ENCODE peak calls at places on chromosomes 13 and 19, in four cellular contexts. One of them, this sample, is unnamed.

GRCh38 chr13:113117335-113117872 is 5.2 kb upstream of the F10 start:
- DNase-seq in left ventricle myocardium inferior: no peak
- DNase-seq in caudate nucleus: no peak
- DNase-seq in cardiac muscle cell: no peak
- DNase-seq in this sample: no peak

GRCh38 chr13:20716951-20717350 is 13.5 kb downstream of the IL17D start:
- DNase-seq in left ventricle myocardium inferior: no peak
- DNase-seq in caudate nucleus: no peak
- DNase-seq in cardiac muscle cell: no peak
- DNase-seq in this sample: no peak

GRCh38 chr19:44848036-44848804 is 2.1 kb downstream of the NECTIN2 start:
- DNase-seq in left ventricle myocardium inferior: no peak
- DNase-seq in caudate nucleus: no peak
- DNase-seq in cardiac muscle cell: peak
- DNase-seq in this sample: no peak

GRCh38 chr19:48400018-48400742 is 6.7 kb downstream of the GRIN2D start:
- DNase-seq in left ventricle myocardium inferior: peak
- DNase-seq in caudate nucleus: no peak
- DNase-seq in cardiac muscle cell: peak
- DNase-seq in this sample: no peak

GRCh38 chr13:113630804-113631203 is 27.2 kb downstream of the ATP4B start:
- DNase-seq in left ventricle myocardium inferior: peak
- DNase-seq in caudate nucleus: no peak
- DNase-seq in cardiac muscle cell: no peak
- DNase-seq in this sample: no peak

GRCh38 chr13:33188093-33188882 is 97.3 kb downstream of the STARD13 start:
- DNase-seq in left ventricle myocardium inferior: no peak
- DNase-seq in caudate nucleus: no peak
- DNase-seq in cardiac muscle cell: peak
- DNase-seq in this sample: no peak

GRCh38 chr19:4600893-4601292 is 38.4 kb upstream of the TNFAIP8L1 start:
- DNase-seq in left ventricle myocardium inferior: no peak
- DNase-seq in caudate nucleus: no peak
- DNase-seq in cardiac muscle cell: no peak
- DNase-seq in this sample: no peak

GRCh38 chr13:100887729-100888151 is 213.1 kb upstream of the TMTC4 start:
- DNase-seq in left ventricle myocardium inferior: no peak
- DNase-seq in caudate nucleus: no peak
- DNase-seq in cardiac muscle cell: peak
- DNase-seq in this sample: no peak

GRCh38 chr19:41111296-41111695 is 2.9 kb upstream of the CYP2F1 start:
- DNase-seq in left ventricle myocardium inferior: no peak
- DNase-seq in caudate nucleus: no peak
- DNase-seq in cardiac muscle cell: no peak
- DNase-seq in this sample: no peak

GRCh38 chr19:41114132-41114531 is at the start of gene CYP2F1:
- DNase-seq in left ventricle myocardium inferior: no peak
- DNase-seq in caudate nucleus: no peak
- DNase-seq in cardiac muscle cell: no peak
- DNase-seq in this sample: no peak

GRCh38 chr19:41111750-41112295 is 2.4 kb upstream of the CYP2F1 start:
- DNase-seq in left ventricle myocardium inferior: no peak
- DNase-seq in caudate nucleus: no peak
- DNase-seq in cardiac muscle cell: no peak
- DNase-seq in this sample: no peak

GRCh38 chr19:41112728-41113290 is 1.4 kb upstream of the CYP2F1 start:
- DNase-seq in left ventricle myocardium inferior: no peak
- DNase-seq in caudate nucleus: no peak
- DNase-seq in cardiac muscle cell: no peak
- DNase-seq in this sample: no peak

GRCh38 chr19:41116261-41116660 is 2.0 kb downstream of the CYP2F1 start:
- DNase-seq in left ventricle myocardium inferior: no peak
- DNase-seq in caudate nucleus: no peak
- DNase-seq in cardiac muscle cell: no peak
- DNase-seq in this sample: no peak
- H3K27ac ChIP-seq in left ventricle myocardium inferior: no peak
- H3K27ac ChIP-seq in caudate nucleus: no peak
- H3K27ac ChIP-seq in cardiac muscle cell: no peak
- H3K27ac ChIP-seq in this sample: no peak

DNA sequence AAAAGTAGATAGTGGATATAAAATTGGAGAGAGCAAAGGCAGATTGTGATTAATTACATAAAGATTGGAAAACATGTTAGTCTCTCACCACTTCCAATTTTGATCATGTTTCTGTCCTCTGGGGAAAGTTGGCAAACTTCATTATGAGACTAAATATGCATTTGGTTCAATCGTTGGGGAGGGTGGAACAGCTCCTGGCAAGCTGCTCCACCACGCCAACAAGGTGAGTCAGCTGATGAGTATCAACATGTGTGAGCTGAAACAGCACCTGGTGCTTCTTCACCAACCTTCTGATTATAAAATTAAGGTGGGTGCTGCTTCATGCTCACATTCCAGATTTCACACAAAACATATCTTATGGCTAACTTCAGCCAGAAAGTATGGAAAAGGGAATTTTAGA is 1784.6 kb downstream of the SLITRK5 start:
- DNase-seq in left ventricle myocardium inferior: no peak
- DNase-seq in caudate nucleus: no peak
- DNase-seq in cardiac muscle cell: no peak
- DNase-seq in this sample: no peak
- H3K27ac ChIP-seq in left ventricle myocardium inferior: no peak
- H3K27ac ChIP-seq in caudate nucleus: no peak
- H3K27ac ChIP-seq in cardiac muscle cell: no peak
- H3K27ac ChIP-seq in this sample: no peak

GRCh38 chr19:32372726-32373613 is 27.6 kb downstream of the ZNF507 start:
- DNase-seq in left ventricle myocardium inferior: no peak
- DNase-seq in caudate nucleus: no peak
- DNase-seq in cardiac muscle cell: no peak
- DNase-seq in this sample: no peak
- H3K27ac ChIP-seq in left ventricle myocardium inferior: peak
- H3K27ac ChIP-seq in caudate nucleus: no peak
- H3K27ac ChIP-seq in cardiac muscle cell: peak
- H3K27ac ChIP-seq in this sample: peak

DNA sequence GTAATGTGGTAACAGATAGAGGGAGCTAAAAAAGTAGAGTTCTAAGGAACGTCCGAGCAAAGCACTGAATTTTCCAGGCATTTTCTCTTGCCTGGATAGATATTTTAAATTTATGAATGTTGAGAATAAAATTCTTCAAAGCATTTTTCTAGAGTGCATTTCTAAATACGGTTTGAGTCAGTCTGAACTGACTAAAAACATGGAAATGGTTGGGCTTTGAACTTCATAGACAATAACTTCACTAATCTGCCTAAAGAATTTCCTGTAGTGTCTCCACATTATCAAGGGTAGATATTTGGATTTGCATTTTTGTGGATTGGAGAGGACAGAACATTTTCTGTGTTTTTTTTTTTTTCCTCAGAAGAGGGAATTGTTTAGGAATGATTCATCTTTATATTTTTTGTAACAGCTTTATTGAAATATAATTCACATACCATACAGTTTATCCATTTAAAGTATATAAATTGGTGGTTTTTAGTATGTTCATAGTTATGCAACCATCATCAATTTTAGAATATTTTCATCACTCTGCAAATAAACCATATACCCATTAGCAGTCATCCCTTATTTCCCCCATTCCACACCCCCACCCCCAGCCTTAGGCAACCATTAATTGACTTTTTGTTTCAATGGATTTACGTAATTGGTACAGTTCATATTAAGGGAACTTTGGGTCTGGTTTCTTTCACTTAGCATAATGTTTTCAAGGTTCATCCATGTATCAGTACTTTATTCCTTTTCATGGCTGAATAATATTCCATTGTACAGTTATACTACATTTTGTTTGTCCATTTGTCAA is 20.7 kb downstream of the GARRE1 start:
- DNase-seq in left ventricle myocardium inferior: no peak
- DNase-seq in caudate nucleus: no peak
- DNase-seq in cardiac muscle cell: peak
- DNase-seq in this sample: no peak
- H3K27ac ChIP-seq in left ventricle myocardium inferior: peak
- H3K27ac ChIP-seq in caudate nucleus: peak
- H3K27ac ChIP-seq in cardiac muscle cell: no peak
- H3K27ac ChIP-seq in this sample: no peak